ENCODE peak calls at places on chromosomes 1 and 21, in five cellular contexts. I, H, S, Y and X are unnamed samples.

GRCh38 chr1:156703741-156704140 is 1.6 kb downstream of the CRABP2 start:
- DNase-seq in I (no peak), H (no peak), S (no peak), Y (no peak), X (no peak)

GRCh38 chr1:162035241-162035640 is 11.6 kb upstream of the OLFML2B start:
- DNase-seq in I (no peak), H (no peak), S (no peak), Y (no peak), X (no peak)

GRCh38 chr1:25754421-25755195 is 45.4 kb upstream of the SELENON start:
- DNase-seq in I (no peak), H (peak), S (no peak), Y (no peak), X (no peak)

GRCh38 chr1:63772876-63773275 is 941 bp upstream of the ROR1 start:
- DNase-seq in I (no peak), H (no peak), S (no peak), Y (no peak), X (no peak)

GRCh38 chr1:209805341-209805781 is 581 bp downstream of the IRF6 start:
- DNase-seq in I (peak), H (no peak), S (peak), Y (no peak), X (no peak)

GRCh38 chr1:231278100-231278790 is 37.2 kb downstream of the GNPAT start:
- DNase-seq in I (no peak), H (no peak), S (no peak), Y (peak), X (no peak)

GRCh38 chr1:15939181-15940109 is 36.5 kb downstream of the ZBTB17 start:
- DNase-seq in I (no peak), H (no peak), S (peak), Y (peak), X (no peak)

GRCh38 chr1:28267633-28268032 is 8.3 kb downstream of the SESN2 start:
- DNase-seq in I (no peak), H (no peak), S (no peak), Y (no peak), X (no peak)

GRCh38 chr1:154626456-154627246 is 18.7 kb upstream of the ADAR start:
- DNase-seq in I (no peak), H (peak), S (no peak), Y (no peak), X (no peak)

GRCh38 chr1:155657463-155657862 is 31.1 kb downstream of the YY1AP1 start:
- DNase-seq in I (no peak), H (no peak), S (no peak), Y (no peak), X (no peak)

GRCh38 chr1:43205671-43206070 is 33.5 kb downstream of the CFAP57 start:
- DNase-seq in I (no peak), H (no peak), S (no peak), Y (no peak), X (no peak)

GRCh38 chr1:170545476-170545875 is 13.5 kb downstream of the GORAB start:
- DNase-seq in I (no peak), H (no peak), S (no peak), Y (no peak), X (no peak)

GRCh38 chr1:69863704-69864103 is 296.0 kb downstream of the LRRC7 start:
- DNase-seq in I (no peak), H (no peak), S (no peak), Y (no peak), X (no peak)

GRCh38 chr1:65245290-65245689 is 64.1 kb upstream of the DNAJC6 start:
- DNase-seq in I (no peak), H (no peak), S (no peak), Y (no peak), X (no peak)

GRCh38 chr1:182198006-182198605 is 136.6 kb upstream of the ZNF648 start:
- DNase-seq in I (no peak), H (no peak), S (no peak), Y (no peak), X (no peak)

GRCh38 chr1:177511036-177511435 is 340.3 kb downstream of the BRINP2 start:
- DNase-seq in I (no peak), H (no peak), S (no peak), Y (no peak), X (no peak)

GRCh38 chr1:48916121-48917069 is 139.7 kb upstream of the BEND5 start:
- DNase-seq in I (peak), H (no peak), S (peak), Y (no peak), X (no peak)

GRCh38 chr1:226403522-226404034 is 4.3 kb downstream of the PARP1 start:
- DNase-seq in I (peak), H (no peak), S (no peak), Y (no peak), X (peak)

GRCh38 chr1:49435291-49435690 is 588.5 kb downstream of the AGBL4 start:
- DNase-seq in I (no peak), H (no peak), S (no peak), Y (no peak), X (no peak)

GRCh38 chr1:227734546-227734857 is 600 bp downstream of the JMJD4 start:
- DNase-seq in I (no peak), H (no peak), S (no peak), Y (no peak), X (no peak)

GRCh38 chr1:186122837-186123236 is 252.2 kb downstream of the TPR start:
- DNase-seq in I (no peak), H (no peak), S (no peak), Y (no peak), X (no peak)

GRCh38 chr1:64199154-64199553 is 4.3 kb upstream of the UBE2U start:
- DNase-seq in I (no peak), H (no peak), S (no peak), Y (no peak), X (no peak)

GRCh38 chr1:95407864-95408291 is 173.9 kb downstream of the RWDD3 start:
- DNase-seq in I (peak), H (no peak), S (no peak), Y (no peak), X (peak)

GRCh38 chr1:46649764-46650163 is 18.4 kb downstream of the ATPAF1 start:
- DNase-seq in I (no peak), H (no peak), S (no peak), Y (no peak), X (no peak)

GRCh38 chr1:88433556-88433955 is 250.5 kb upstream of the PKN2 start:
- DNase-seq in I (no peak), H (no peak), S (no peak), Y (no peak), X (no peak)

GRCh38 chr1:183349201-183349711 is 68.9 kb downstream of the NMNAT2 start:
- DNase-seq in I (no peak), H (no peak), S (no peak), Y (peak), X (peak)

GRCh38 chr1:228037401-228038386 is 30.9 kb downstream of the WNT3A start:
- DNase-seq in I (peak), H (no peak), S (no peak), Y (no peak), X (no peak)

GRCh38 chr21:43654806-43655489 is 4.3 kb downstream of the HSF2BP start:
- DNase-seq in I (no peak), H (no peak), S (peak), Y (no peak), X (no peak)

GRCh38 chr1:97093742-97094141 is 372.2 kb downstream of the PTBP2 start:
- DNase-seq in I (no peak), H (no peak), S (no peak), Y (no peak), X (no peak)

GRCh38 chr1:206464456-206464964 is 5.8 kb upstream of the IKBKE start:
- DNase-seq in I (no peak), H (no peak), S (peak), Y (peak), X (no peak)

GRCh38 chr1:20343149-20343936 is 52.7 kb downstream of the VWA5B1 start:
- DNase-seq in I (peak), H (peak), S (peak), Y (peak), X (peak)

GRCh38 chr1:179021873-179022272 is 3.8 kb upstream of the FAM20B start:
- DNase-seq in I (no peak), H (no peak), S (peak), Y (no peak), X (no peak)

GRCh38 chr1:61191140-61191720 is 108.9 kb downstream of the NFIA start:
- DNase-seq in I (no peak), H (no peak), S (no peak), Y (no peak), X (no peak)

GRCh38 chr1:117565745-117566455 is 39.9 kb upstream of the TENT5C start:
- DNase-seq in I (no peak), H (no peak), S (no peak), Y (no peak), X (no peak)

GRCh38 chr1:185864889-185865288 is 130.7 kb downstream of the HMCN1 start:
- DNase-seq in I (no peak), H (no peak), S (no peak), Y (no peak), X (no peak)

GRCh38 chr1:3623441-3624150 is 1.2 kb upstream of the TPRG1L start:
- DNase-seq in I (no peak), H (no peak), S (no peak), Y (no peak), X (no peak)

GRCh38 chr1:40939320-40940059 is 40.0 kb upstream of the CTPS1 start:
- DNase-seq in I (no peak), H (no peak), S (peak), Y (no peak), X (no peak)

GRCh38 chr1:21042920-21043605 is 133.6 kb downstream of the EIF4G3 start:
- DNase-seq in I (no peak), H (no peak), S (no peak), Y (no peak), X (no peak)

GRCh38 chr1:219506337-219506944 is 106.5 kb downstream of the ZC3H11B start:
- DNase-seq in I (no peak), H (no peak), S (no peak), Y (no peak), X (no peak)
- H3K27ac ChIP-seq in I (no peak), H (no peak), S (no peak), Y (no peak), X (no peak)

DNA sequence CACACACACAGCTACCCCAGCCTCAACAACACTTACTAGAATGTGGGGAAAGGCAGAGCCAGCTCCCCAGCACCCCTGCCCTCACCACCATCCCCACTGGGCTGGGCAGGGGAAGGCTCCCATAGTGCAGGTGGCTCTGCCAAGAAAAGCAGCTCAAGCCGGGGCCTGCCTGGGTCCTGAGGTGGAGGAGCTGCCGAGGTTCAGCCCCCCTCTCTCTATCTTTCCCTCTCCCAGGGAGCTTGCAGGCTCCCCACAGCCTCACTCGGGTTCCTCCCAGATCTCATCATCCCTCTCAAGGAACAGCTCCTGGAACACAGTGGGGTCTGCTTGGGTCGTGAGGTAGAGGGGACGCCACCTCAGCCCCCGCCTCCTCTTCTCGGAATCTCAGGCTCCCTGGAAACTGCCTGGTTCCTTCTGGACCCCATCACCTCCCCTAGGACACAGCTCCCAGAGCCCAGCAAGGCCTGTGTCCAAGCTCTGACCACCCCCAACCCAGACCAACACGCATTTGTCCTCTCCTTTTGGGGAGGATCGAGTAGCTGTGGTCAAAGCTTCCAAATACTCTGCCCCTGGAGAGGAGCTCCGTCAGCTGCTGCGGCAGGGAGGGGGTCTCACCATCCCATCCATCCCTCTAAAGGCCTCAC is 704 bp downstream of the S100A16 start:
- DNase-seq in I (no peak), H (no peak), S (no peak), Y (no peak), X (no peak)
- H3K27ac ChIP-seq in I (no peak), H (no peak), S (peak), Y (peak), X (peak)

DNA sequence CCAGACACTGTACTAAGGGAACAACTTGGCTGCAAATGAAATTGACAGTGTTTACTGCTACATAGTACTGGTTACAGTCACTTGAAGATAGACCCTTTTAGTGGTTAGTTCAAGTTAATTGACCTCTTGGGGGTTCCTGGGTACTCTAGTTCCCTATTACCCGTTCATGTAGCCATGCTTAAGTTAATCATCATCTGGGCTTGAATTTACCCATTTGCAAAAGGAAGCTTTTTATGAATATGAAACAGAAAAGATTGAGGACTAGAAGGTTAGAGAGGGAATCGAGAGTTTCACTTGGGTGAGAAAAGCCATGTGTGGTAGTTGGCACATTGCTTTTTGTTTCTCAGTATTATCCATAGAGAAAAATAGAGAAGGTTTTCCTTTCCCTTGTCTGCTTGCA is 2.7 kb downstream of the MIA3 start:
- DNase-seq in I (no peak), H (no peak), S (no peak), Y (no peak), X (no peak)
- H3K27ac ChIP-seq in I (no peak), H (no peak), S (no peak), Y (no peak), X (no peak)

DNA sequence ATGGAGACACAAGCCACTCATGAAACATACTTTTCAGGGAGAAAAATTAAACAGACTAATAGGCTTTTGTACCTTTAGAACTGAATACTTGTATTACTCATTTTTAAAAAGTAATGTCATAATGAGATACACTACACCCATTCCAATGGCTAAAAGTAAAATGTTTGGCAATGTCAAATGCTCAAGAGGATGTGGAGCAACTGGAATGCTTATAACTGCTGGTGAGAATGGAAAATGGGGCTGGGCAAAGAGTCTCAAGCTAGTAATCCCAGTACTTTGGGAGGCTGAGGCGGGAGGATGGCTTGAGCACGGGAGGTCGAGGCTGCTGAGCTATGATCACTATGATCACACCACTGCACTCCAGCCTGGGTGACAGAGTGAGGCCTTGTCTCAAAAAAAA is 86.3 kb downstream of the NKAIN1 start:
- DNase-seq in I (no peak), H (no peak), S (no peak), Y (no peak), X (no peak)
- H3K27ac ChIP-seq in I (no peak), H (no peak), S (no peak), Y (no peak), X (no peak)

GRCh38 chr1:211632808-211633522 is 42.5 kb downstream of the NEK2 start:
- DNase-seq in I (no peak), H (no peak), S (peak), Y (peak), X (no peak)
- H3K27ac ChIP-seq in I (no peak), H (no peak), S (peak), Y (peak), X (no peak)